ENCODE peak calls at places on chromosomes 4 and X, in seven cellular contexts. Q is K562, A is suprapubic skin, I is endothelial cell of umbilical vein, X is hepatocyte, W is pancreas, N is thoracic aorta. K is an unnamed sample. For H3K4me1, the result is how much of the 10 kb centered on the place peaks cover.

GRCh38 chr4:22045051-22045450 is 96.5 kb upstream of the KCNIP4 start:
- DNase-seq in X (no peak), W (no peak), Q (no peak), A (no peak), N (no peak), I (no peak), K (no peak)

GRCh38 chr4:186078977-186079697 is 10.2 kb downstream of the TLR3 start:
- DNase-seq in I (no peak), Q (no peak), N (no peak), W (no peak), X (no peak), A (no peak), K (peak)

GRCh38 chrX:37993857-37994619 is 12.3 kb upstream of the SYTL5 start:
- DNase-seq in N (no peak), W (peak), I (no peak), X (peak), A (no peak), Q (no peak), K (no peak)

GRCh38 chr4:54225671-54226398 is 3.3 kb upstream of the PDGFRA start:
- DNase-seq in A (no peak), I (no peak), Q (no peak), W (no peak), N (no peak), X (peak), K (no peak)

GRCh38 chr4:138521809-138522208 is 279.7 kb upstream of the SLC7A11 start:
- DNase-seq in W (no peak), Q (no peak), A (no peak), N (no peak), X (no peak), I (no peak), K (no peak)

GRCh38 chr4:24963277-24963676 is 50.4 kb upstream of the CCDC149 start:
- DNase-seq in I (no peak), X (no peak), W (no peak), N (no peak), A (no peak), Q (no peak), K (no peak)

GRCh38 chr4:677431-678293 is 3.3 kb downstream of the MYL5 start:
- DNase-seq in X (no peak), I (no peak), W (no peak), Q (no peak), N (no peak), A (no peak), K (no peak)

GRCh38 chr4:16991455-16991854 is 93.0 kb upstream of the LDB2 start:
- DNase-seq in W (no peak), A (no peak), I (peak), N (no peak), Q (no peak), X (no peak), K (no peak)

GRCh38 chr4:150973626-150974250 is 41.3 kb downstream of the LRBA start:
- DNase-seq in X (no peak), W (no peak), I (no peak), Q (no peak), N (no peak), A (no peak), K (no peak)

GRCh38 chrX:136812286-136812685 is 31.6 kb upstream of the ARHGEF6 start:
- DNase-seq in Q (no peak), A (no peak), N (no peak), X (no peak), I (no peak), W (no peak), K (no peak)

GRCh38 chr4:15792974-15793373 is 14.8 kb downstream of the CD38 start:
- DNase-seq in Q (no peak), A (no peak), W (no peak), N (no peak), X (no peak), I (no peak), K (no peak)

GRCh38 chrX:102892103-102892502 is 45.0 kb upstream of the RAB40AL start:
- DNase-seq in W (no peak), I (peak), N (no peak), X (no peak), A (no peak), Q (no peak), K (no peak)

GRCh38 chrX:111041018-111041462 is 55.0 kb upstream of the PAK3 start:
- DNase-seq in X (peak), W (no peak), A (no peak), N (no peak), Q (no peak), I (no peak), K (no peak)

GRCh38 chrX:125205084-125205917 is 114.4 kb upstream of the TEX13C start:
- DNase-seq in N (no peak), W (peak), A (peak), I (no peak), Q (no peak), X (peak), K (no peak)

GRCh38 chr4:102399021-102399420 is 53.7 kb upstream of the SLC39A8 start:
- DNase-seq in I (no peak), N (no peak), X (no peak), Q (no peak), W (no peak), A (no peak), K (no peak)

GRCh38 chr4:89949782-89950387 is 55.2 kb downstream of the MMRN1 start:
- DNase-seq in I (no peak), X (peak), N (no peak), A (no peak), Q (no peak), W (no peak), K (no peak)

GRCh38 chrX:9396930-9397329 is 67.9 kb upstream of the TBL1X start:
- DNase-seq in W (no peak), I (no peak), N (no peak), Q (no peak), X (peak), A (no peak), K (no peak)

GRCh38 chr4:85603437-85604336 is 128.7 kb downstream of the ARHGAP24 start:
- DNase-seq in Q (no peak), I (peak), A (no peak), X (no peak), W (no peak), N (no peak), K (no peak)

GRCh38 chr4:113869743-113870375 is 108.3 kb upstream of the CAMK2D start:
- DNase-seq in W (no peak), Q (no peak), A (no peak), N (peak), X (peak), I (peak), K (no peak)

GRCh38 chr4:84126061-84126787 is 372.9 kb downstream of the NKX6-1 start:
- DNase-seq in Q (no peak), A (no peak), I (no peak), W (no peak), N (no peak), X (no peak), K (no peak)

GRCh38 chr4:177391287-177391686 is 51.0 kb downstream of the AGA start:
- DNase-seq in Q (no peak), I (no peak), A (no peak), X (no peak), W (no peak), N (no peak), K (no peak)

GRCh38 chr4:149264093-149264733 is 551.4 kb downstream of the IQCM start:
- DNase-seq in W (no peak), I (peak), A (no peak), X (peak), Q (peak), N (no peak), K (peak)

GRCh38 chrX:30620980-30621716 is 32.1 kb upstream of the GK start:
- DNase-seq in I (no peak), X (peak), W (no peak), A (no peak), Q (no peak), N (no peak), K (no peak)

GRCh38 chr4:128394778-128395177 is 107.2 kb upstream of the PGRMC2 start:
- DNase-seq in Q (no peak), N (no peak), A (no peak), W (no peak), I (no peak), X (no peak), K (no peak)

GRCh38 chr4:23039813-23040212 is 347.1 kb downstream of the GBA3 start:
- DNase-seq in A (no peak), W (no peak), X (no peak), I (no peak), Q (no peak), N (no peak), K (no peak)

GRCh38 chr4:15451866-15452765 is 17.6 kb upstream of the CC2D2A start:
- DNase-seq in I (no peak), Q (no peak), A (peak), X (peak), N (no peak), W (no peak), K (peak)

GRCh38 chr4:78056265-78057129 is 626 bp upstream of the FRAS1 start:
- DNase-seq in Q (peak), W (peak), I (peak), N (peak), X (peak), A (peak), K (peak)

GRCh38 chr4:169254546-169254983 is 16.2 kb downstream of the SH3RF1 start:
- DNase-seq in A (no peak), W (peak), Q (no peak), I (peak), X (no peak), N (peak), K (no peak)

GRCh38 chr4:169252339-169253086 is 18.2 kb downstream of the SH3RF1 start:
- DNase-seq in I (peak), N (no peak), W (no peak), Q (no peak), A (no peak), X (no peak), K (no peak)

GRCh38 chr4:169253904-169254303 is 16.9 kb downstream of the SH3RF1 start:
- DNase-seq in N (no peak), A (no peak), Q (no peak), I (peak), W (no peak), X (no peak), K (no peak)

GRCh38 chr4:169251291-169252235 is 19.2 kb downstream of the SH3RF1 start:
- DNase-seq in Q (no peak), N (no peak), W (no peak), I (peak), X (peak), A (no peak), K (peak)

DNA sequence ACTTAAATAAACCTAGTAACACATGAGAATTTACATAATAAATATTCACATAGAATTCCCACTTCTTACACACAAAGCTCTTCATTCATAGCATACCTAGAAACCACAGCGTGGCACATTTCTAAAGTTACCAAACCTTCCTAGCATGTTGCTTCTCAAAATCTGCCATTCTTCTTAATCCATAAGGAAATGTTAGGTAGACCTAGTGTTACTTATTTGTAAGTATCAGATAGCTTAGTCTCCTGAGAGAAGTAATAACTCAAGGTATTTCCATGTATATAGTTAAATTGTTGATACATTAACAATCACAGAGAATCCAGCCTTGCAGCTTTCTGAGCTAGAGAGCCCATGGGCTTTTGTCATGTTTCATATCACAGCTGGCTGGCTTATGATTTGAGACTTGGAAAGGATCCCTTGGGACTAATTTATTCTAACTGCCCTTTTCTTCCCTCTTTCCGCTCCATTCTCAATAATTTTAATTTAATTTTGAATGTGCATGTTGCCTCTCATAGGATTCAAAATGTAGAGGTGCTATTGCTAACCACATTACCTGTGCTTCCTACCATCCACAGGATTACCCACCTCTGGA is 17.6 kb downstream of the SH3RF1 start:
- DNase-seq in W (no peak), N (no peak), X (no peak), A (no peak), Q (no peak), I (peak), K (no peak)
- H3K4me1 ChIP-seq in W (half or more), N (half or more), X (half or more), A (half or more), Q (under half), I (half or more), K (half or more)

GRCh38 chr4:18698119-18698883 is 676.7 kb upstream of the LCORL start:
- DNase-seq in A (no peak), N (no peak), X (no peak), W (no peak), I (no peak), Q (no peak), K (no peak)

GRCh38 chr4:18691431-18692200 is 670.1 kb upstream of the LCORL start:
- DNase-seq in N (no peak), X (peak), Q (no peak), W (no peak), I (no peak), A (no peak), K (peak)

DNA sequence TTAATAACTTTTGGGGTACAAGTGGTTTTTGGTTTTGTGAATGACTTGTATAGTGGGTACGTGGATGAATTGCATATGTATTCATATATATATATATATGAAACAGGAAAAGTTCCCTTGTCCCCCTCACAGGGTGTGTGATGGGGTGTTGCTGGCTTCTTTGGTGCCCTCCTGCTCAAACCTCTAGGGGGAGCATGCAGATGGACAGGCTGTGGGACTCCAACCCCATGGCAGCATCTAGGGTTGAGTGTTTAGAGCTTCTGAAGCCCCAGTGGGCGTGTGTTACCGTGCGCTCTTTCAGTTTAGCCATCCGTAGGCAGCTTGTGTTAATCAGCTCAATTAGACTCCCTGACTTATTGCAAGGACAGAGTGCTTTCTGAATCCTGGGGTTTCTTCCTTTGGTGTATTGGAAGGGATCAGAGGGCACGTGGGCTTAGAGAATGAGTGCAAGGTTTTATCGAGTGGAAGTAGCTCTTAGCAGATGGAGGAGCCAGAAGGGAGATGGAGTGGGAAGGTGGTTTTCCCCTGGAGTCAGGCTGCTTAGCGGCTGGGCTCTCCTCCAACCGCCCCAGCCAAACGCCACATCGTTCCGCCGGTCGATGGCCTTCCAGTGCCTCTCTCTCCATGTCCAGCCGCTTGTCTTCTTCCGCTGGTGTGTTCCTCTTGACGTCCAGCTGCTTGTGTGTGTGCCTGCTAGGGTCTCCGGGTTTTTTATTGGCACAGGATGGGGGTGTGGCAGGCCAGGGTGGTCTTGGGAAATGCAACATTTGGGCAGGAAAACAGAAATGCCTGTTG is 674.4 kb upstream of the LCORL start:
- DNase-seq in I (no peak), Q (no peak), X (no peak), A (no peak), N (no peak), W (no peak), K (no peak)
- TF ChIP-seq CTCF in I (no peak), Q (no peak), X (no peak), A (no peak), N (no peak), W (no peak), K (no peak)

GRCh38 chr4:103885152-103885551 is 165.4 kb upstream of the TACR3 start:
- DNase-seq in X (no peak), N (no peak), I (no peak), A (no peak), W (no peak), Q (no peak), K (no peak)
- H3K4me3 ChIP-seq in X (no peak), N (no peak), I (no peak), A (no peak), W (no peak), Q (no peak), K (no peak)

DNA sequence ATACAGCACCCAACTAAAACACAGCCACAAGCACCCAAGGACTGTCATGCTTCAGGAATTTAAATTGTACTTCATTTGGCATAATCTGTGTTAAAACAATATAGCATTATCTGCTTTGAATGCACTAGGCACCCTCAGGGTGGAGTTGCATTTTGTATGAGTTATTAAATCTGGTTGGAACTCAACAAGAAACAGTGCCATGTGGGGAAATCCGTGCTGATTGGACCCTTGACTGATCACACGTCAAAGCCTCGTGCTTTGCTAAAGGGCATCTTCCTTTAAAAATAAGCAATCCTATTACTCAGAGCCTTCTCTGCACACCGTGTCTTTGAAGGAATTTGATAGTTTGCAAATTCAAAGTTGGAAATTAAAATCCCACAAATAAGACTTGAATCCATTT is 35.4 kb downstream of the IGFBP7 start:
- DNase-seq in X (no peak), A (no peak), Q (no peak), N (no peak), I (no peak), W (no peak), K (no peak)
- H3K4me1 ChIP-seq in X (under half), A (under half), Q (under half), N (under half), I (under half), W (under half), K (under half)

DNA sequence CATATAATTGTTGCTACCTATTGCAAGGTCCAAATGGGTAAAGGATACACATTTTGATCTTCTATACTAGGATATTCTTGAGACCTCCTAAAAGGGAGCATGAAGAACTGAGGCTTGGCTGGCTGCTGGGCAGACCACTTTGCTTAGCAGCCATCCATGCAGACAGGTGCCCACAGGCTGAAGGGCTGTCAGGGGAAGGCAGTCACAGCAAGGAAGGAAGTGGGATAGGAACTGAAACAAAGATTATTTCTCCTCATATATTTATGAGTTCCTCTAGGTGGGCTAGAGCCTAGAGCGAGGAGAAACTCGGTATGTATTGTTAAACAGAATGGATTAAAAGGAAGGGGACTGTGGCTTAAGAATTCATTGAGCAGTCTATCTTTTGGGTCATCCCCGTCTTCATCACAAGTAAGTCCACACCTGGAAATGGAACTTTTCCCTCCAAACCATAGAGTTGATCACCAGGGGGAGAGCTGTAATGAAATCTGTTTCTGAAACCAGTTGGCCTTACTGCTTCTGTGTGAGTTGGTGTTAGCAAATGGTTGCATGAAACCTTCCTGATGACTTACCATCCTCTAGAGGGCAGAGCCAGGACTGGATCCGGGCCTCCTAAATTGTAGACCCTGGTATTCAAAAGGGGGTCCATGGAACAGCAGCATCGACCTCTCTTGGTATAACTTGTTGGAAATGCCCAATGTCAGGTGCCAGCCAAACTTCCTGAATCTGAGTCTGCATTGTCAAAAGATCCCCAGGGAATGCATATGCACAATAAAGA is 42.3 kb downstream of the AFF2 start:
- DNase-seq in A (no peak), W (no peak), Q (no peak), X (no peak), I (no peak), N (no peak), K (no peak)
- TF ChIP-seq CTCF in A (no peak), W (no peak), Q (no peak), X (no peak), I (no peak), N (no peak), K (no peak)

GRCh38 chr4:107997001-107997788 is 7.5 kb downstream of the HADH start:
- DNase-seq in Q (no peak), A (no peak), W (no peak), N (no peak), I (no peak), X (no peak), K (no peak)

GRCh38 chr4:107997794-107998193 is 8.1 kb downstream of the HADH start:
- DNase-seq in X (no peak), A (no peak), Q (no peak), W (no peak), I (no peak), N (no peak), K (no peak)

GRCh38 chr4:107991945-107992625 is 2.4 kb downstream of the HADH start:
- DNase-seq in W (no peak), N (no peak), I (no peak), Q (no peak), A (no peak), X (no peak), K (no peak)

GRCh38 chr4:107994894-107995293 is 5.2 kb downstream of the HADH start:
- DNase-seq in N (no peak), X (no peak), Q (no peak), I (no peak), W (no peak), A (no peak), K (no peak)

GRCh38 chr4:107993969-107994368 is 4.3 kb downstream of the HADH start:
- DNase-seq in I (no peak), Q (no peak), X (no peak), W (no peak), N (no peak), A (no peak), K (no peak)
- H3K4me3 ChIP-seq in I (no peak), Q (no peak), X (no peak), W (no peak), N (peak), A (no peak), K (no peak)

K was measured in Caco-2.